ENCODE peak calls at places on chromosomes 13 and 19, in five cellular contexts. U is mucosa of descending colon, Q is GM23338, X is Calu3, V is OCI-LY7. J is an unnamed sample.

GRCh38 chr13:38348890-38349289 is 761 bp upstream of the UFM1 start:
- DNase-seq in U (no peak), Q (no peak), X (no peak), V (no peak), J (no peak)

GRCh38 chr19:52269338-52270261 is at the start of gene ZNF766:
- DNase-seq in U (peak; percentile 98), Q (peak; percentile 98), X (peak; percentile 99), V (peak; percentile 95), J (peak; percentile 71)

GRCh38 chr13:98171806-98172569 is 5.1 kb downstream of the RNF113B start:
- DNase-seq in U (no peak), Q (no peak), X (no peak), V (no peak), J (no peak)

GRCh38 chr19:38557205-38557799 is 60.5 kb downstream of the MAP4K1 start:
- DNase-seq in U (peak; percentile 76), Q (no peak), X (peak; percentile 44), V (peak; percentile 38), J (no peak)

GRCh38 chr13:103960011-103960410 is 893.8 kb upstream of the SLC10A2 start:
- DNase-seq in U (no peak), Q (no peak), X (no peak), V (no peak), J (no peak)

GRCh38 chr19:6765738-6766356 is 1.4 kb downstream of the SH2D3A start:
- DNase-seq in U (peak; percentile 96), Q (peak; percentile 96), X (peak; percentile 94), V (peak; percentile 44), J (no peak)

GRCh38 chr13:109165417-109165904 is 536.0 kb downstream of the MYO16 start:
- DNase-seq in U (no peak), Q (peak; percentile 46), X (no peak), V (no peak), J (no peak)

GRCh38 chr19:56383826-56384605 is 9.3 kb downstream of the ZNF582 start:
- DNase-seq in U (no peak), Q (peak; percentile 33), X (no peak), V (no peak), J (no peak)

GRCh38 chr19:9885077-9885552 is 50.0 kb downstream of the PIN1 start:
- DNase-seq in U (no peak), Q (peak; percentile 56), X (no peak), V (no peak), J (no peak)

GRCh38 chr19:54164369-54165068 is 5.0 kb upstream of the LENG1 start:
- DNase-seq in U (peak; percentile 89), Q (peak; percentile 97), X (peak; percentile 41), V (no peak), J (no peak)

GRCh38 chr19:45473366-45474190 is 5.8 kb downstream of the FOSB start:
- DNase-seq in U (no peak), Q (peak; percentile 68), X (no peak), V (no peak), J (no peak)

GRCh38 chr13:102580552-102581169 is 16.1 kb upstream of the TPP2 start:
- DNase-seq in U (no peak), Q (peak; percentile 86), X (no peak), V (peak; percentile 59), J (peak; percentile 45)

GRCh38 chr19:48501961-48502719 is 9.5 kb downstream of the LMTK3 start:
- DNase-seq in U (peak; percentile 89), Q (peak; percentile 100), X (peak; percentile 88), V (peak; percentile 94), J (no peak)

DNA sequence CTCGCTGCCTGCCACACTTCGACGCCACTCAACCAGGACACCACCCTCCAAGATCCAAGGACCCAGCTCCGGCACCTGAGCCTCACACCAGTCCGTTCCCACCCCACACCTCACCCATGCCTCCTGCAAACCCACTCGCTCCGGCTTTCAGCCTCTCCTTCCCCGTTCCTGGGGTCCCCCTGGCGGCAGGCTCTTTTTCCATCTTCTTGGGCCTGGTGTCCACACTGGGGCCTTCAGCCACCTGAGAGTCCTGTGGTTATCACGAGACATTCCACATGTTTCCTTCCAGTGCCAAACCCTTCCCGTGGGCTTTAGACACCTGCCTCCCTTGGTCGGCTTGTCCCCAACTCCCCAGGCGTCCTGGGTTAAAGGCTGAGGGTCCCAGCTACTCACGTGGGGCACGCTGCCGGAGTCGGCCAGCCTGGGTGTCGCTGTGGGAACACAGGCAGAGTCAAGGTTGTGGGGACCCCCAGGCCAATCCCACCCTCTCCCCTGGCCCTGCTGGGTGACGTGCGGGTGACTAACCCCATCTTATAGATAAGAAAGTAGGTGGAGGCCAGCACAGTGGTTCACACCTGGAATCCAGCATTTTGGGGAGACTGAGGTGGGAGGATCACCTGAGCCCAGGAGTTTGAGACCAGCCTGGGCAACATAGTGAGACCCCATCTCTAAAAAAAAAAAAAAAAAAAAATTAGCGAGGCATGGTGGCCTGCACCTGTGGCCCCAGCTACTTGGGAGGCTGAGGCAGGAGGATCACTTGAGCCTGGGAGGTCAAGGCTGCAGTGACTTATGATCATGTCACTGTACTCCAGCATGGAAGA is 2.0 kb downstream of the JSRP1 start:
- DNase-seq in U (no peak), Q (peak; percentile 89), X (no peak), V (no peak), J (no peak)
- TF ChIP-seq CTCF in U (no peak), Q (peak; percentile 69), X (no peak), V (no peak), J (peak; percentile 47)

GRCh38 chr13:45362939-45363338 is 22.0 kb upstream of the TPT1 start:
- DNase-seq in U (no peak), Q (peak; percentile 89), X (no peak), V (peak; percentile 10), J (no peak)
- TF ChIP-seq CTCF in U (no peak), Q (peak; percentile 90), X (no peak), V (peak; percentile 48), J (no peak)

GRCh38 chr13:110677731-110678545 is 28.0 kb downstream of the CARS2 start:
- DNase-seq in U (peak; percentile 54), Q (no peak), X (no peak), V (no peak), J (peak; percentile 24)

GRCh38 chr13:110681868-110682550 is 23.9 kb downstream of the CARS2 start:
- DNase-seq in U (no peak), Q (no peak), X (no peak), V (no peak), J (no peak)

GRCh38 chr13:110682746-110683145 is 23.2 kb downstream of the CARS2 start:
- DNase-seq in U (no peak), Q (no peak), X (no peak), V (no peak), J (no peak)

GRCh38 chr13:110683203-110683883 is 22.6 kb downstream of the CARS2 start:
- DNase-seq in U (no peak), Q (peak; percentile 45), X (no peak), V (no peak), J (no peak)

DNA sequence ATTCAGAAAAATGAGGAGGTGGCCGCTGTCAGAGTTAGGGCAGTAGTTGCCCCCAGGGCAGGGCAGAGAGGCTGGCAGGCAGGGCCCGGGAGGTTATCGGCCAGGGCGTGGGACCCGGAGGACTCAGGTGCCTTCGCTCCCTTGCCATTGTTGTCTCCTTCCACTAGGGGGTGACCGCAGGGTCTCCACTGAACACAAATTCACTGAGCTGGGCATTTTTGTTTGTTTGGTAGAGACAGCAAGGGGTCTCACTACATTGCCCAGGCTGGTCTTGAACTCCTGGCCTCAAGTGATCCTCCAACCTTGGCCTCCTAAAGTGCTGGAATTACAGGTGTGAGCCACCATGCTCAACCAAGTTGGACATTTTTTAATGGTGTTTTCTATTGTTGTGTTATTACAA is 25.1 kb downstream of the CARS2 start:
- DNase-seq in U (no peak), Q (peak; percentile 80), X (no peak), V (peak; percentile 35), J (no peak)
- TF ChIP-seq CTCF in U (no peak), Q (peak; percentile 62), X (no peak), V (peak; percentile 47), J (peak; percentile 57)

DNA sequence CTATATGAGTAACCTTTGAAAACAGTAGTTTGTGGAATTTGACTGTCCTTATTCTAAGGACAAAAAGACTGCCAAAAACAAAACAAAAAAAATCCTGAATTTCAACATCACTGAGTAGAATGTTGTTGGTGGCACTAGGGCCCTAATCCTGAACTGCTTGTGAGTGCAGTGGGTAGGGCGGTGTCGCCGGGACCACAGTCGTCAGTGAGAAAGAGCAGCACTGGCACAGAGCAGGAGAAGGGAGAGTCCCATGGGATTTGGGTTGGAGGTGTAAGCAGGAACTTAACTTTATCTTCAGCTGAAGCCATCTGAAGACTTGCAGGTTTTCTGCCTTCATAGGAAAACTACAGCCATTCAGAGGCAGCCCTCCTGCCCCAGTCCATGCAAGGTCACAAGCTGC is 5.6 kb downstream of the PCID2 start:
- DNase-seq in U (no peak), Q (no peak), X (no peak), V (no peak), J (no peak)
- TF ChIP-seq CTCF in U (no peak), Q (no peak), X (no peak), V (no peak), J (no peak)

DNA sequence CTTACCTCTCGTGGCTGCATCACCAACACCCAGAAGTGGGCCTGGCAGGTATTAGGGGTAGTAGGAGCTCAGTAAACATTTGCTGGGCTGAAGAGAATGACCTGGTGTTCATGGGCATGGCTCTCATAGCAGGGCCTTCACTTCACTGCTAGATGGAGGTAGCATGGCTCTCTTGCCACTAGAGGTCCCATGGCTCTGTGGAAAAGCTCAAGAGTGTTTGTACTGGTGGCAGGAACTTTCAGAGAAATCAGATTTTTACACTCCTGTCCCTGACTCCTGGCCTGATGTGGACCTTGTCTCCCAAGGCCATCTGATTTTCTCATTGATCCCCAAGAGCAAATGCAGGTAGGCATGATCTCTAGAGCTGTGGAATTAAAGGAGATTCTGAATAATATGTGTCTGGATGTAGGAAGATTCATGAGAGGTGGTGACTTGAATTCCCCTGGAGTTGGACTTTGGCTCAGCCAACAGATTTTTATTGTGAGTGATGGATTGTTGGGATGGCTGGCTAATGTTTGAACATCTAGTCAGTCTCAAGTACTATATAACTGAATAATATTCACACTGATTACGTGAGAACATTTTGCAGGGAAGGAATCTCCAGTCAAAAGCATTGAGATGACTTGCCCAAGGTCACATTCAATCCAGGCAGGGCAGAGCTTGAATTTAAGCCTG is 5.8 kb downstream of the ZNF574 start:
- DNase-seq in U (no peak), Q (peak; percentile 46), X (peak; percentile 50), V (peak; percentile 68), J (no peak)
- TF ChIP-seq CTCF in U (no peak), Q (peak; percentile 39), X (peak; percentile 58), V (peak; percentile 83), J (peak; percentile 67)

DNA sequence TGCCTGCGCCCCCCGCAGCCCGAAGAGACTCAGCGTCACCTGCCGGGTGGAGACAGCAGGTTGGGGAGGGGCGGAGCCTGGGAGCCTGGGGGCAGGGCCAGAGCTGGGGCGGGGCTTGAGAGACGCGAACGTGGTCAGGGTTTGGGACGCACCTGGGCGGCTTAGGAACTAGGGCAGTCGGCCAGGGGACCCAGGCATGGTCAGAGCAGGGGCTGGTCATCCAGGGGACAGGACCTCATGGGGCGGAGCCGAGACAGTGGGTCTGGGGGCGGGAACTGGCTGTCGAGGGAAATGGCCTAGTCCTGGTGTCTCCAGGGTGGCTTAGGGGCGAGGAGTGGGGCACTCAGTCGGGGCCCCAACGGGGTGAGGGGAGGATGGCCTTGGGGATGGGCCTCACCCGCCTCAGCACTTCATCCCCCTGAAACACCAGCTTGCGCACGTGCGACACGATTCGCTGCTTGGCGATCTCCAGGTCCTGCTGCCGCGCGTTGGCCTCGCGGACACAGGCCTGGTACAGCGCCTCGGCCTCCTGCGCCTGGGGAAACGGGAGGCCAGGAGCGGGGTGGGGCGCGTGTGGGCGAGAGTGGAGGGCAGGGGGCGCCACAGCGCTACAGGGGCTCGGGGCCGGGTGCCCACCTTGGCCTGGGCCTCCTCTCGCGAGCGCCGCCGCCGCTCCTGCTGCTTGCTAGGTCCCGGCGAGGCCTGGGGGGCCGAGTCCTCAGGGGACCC is 5.8 kb downstream of the GMIP start:
- DNase-seq in U (peak; percentile 59), Q (peak; percentile 96), X (no peak), V (no peak), J (no peak)
- TF ChIP-seq CTCF in U (no peak), Q (no peak), X (no peak), V (peak; percentile 12), J (no peak)

J was measured in AG09309.